ENCODE peak calls at places on chromosome 3, in five cellular contexts. G is IMR-90, C is ovary, Y is heart left ventricle, J is stomach. D is an unnamed sample.

GRCh38 chr3:191727338-191727737 is 266.4 kb downstream of the PYDC2 start:
- DNase-seq in J (no peak), Y (no peak), G (no peak), C (no peak), D (no peak)

GRCh38 chr3:184157206-184157605 is 2.0 kb downstream of the DVL3 start:
- DNase-seq in Y (no peak), C (no peak), J (no peak), G (no peak), D (no peak)

GRCh38 chr3:141367038-141367730 is 1.1 kb upstream of the ZBTB38 start:
- DNase-seq in G (peak; percentile 100), Y (no peak), J (no peak), C (peak; percentile 44), D (peak; percentile 85)

GRCh38 chr3:141663993-141664392 is 74.1 kb upstream of the RNF7 start:
- DNase-seq in J (no peak), Y (no peak), G (peak; percentile 48), C (peak; percentile 73), D (no peak)

GRCh38 chr3:46624976-46625490 is 12.7 kb downstream of the FAM240A start:
- DNase-seq in C (no peak), J (no peak), G (no peak), Y (no peak), D (no peak)

GRCh38 chr3:27730774-27731659 is 8.9 kb upstream of the EOMES start:
- DNase-seq in Y (no peak), J (no peak), C (no peak), G (no peak), D (no peak)

GRCh38 chr3:176090727-176091126 is 1106.6 kb downstream of the TBL1XR1 start:
- DNase-seq in Y (no peak), C (no peak), G (no peak), J (no peak), D (no peak)

GRCh38 chr3:116005404-116005803 is 382.1 kb downstream of the GAP43 start:
- DNase-seq in G (peak; percentile 98), J (no peak), Y (peak; percentile 40), C (peak; percentile 7), D (no peak)

GRCh38 chr3:16104161-16104560 is 70.3 kb upstream of the GALNT15 start:
- DNase-seq in C (no peak), J (no peak), Y (no peak), G (peak; percentile 34), D (no peak)

GRCh38 chr3:188834349-188834748 is 337.4 kb upstream of the TPRG1 start:
- DNase-seq in J (no peak), G (no peak), C (no peak), Y (no peak), D (no peak)

GRCh38 chr3:112056451-112056929 is 22.0 kb downstream of the TMPRSS7 start:
- DNase-seq in Y (no peak), C (no peak), G (peak; percentile 92), J (peak; percentile 50), D (no peak)

GRCh38 chr3:139978966-139979365 is 44.0 kb downstream of the CLSTN2 start:
- DNase-seq in J (no peak), Y (no peak), G (no peak), C (no peak), D (no peak)

GRCh38 chr3:51332156-51332555 is 52.9 kb upstream of the MANF start:
- DNase-seq in G (no peak), C (no peak), Y (no peak), J (no peak), D (no peak)

GRCh38 chr3:24650839-24651238 is 156.2 kb upstream of the THRB start:
- DNase-seq in G (no peak), C (no peak), J (no peak), Y (no peak), D (no peak)

GRCh38 chr3:87553058-87553457 is 276.7 kb upstream of the POU1F1 start:
- DNase-seq in Y (no peak), C (no peak), J (no peak), G (no peak), D (no peak)

GRCh38 chr3:66386925-66387650 is 113.7 kb downstream of the LRIG1 start:
- DNase-seq in J (no peak), Y (no peak), G (peak; percentile 53), C (no peak), D (no peak)

GRCh38 chr3:159838936-159839335 is 149.7 kb upstream of the IL12A start:
- DNase-seq in G (no peak), J (no peak), Y (no peak), C (no peak), D (no peak)

GRCh38 chr3:23036728-23037127 is 166.4 kb upstream of the UBE2E2 start:
- DNase-seq in G (no peak), J (no peak), Y (no peak), C (no peak), D (no peak)

GRCh38 chr3:138060792-138061191 is 50.8 kb downstream of the CLDN18 start:
- DNase-seq in Y (no peak), C (no peak), G (no peak), J (no peak), D (no peak)

GRCh38 chr3:114121996-114122709 is 56.7 kb downstream of the DRD3 start:
- DNase-seq in C (no peak), J (no peak), Y (no peak), G (peak; percentile 68), D (no peak)

GRCh38 chr3:16486951-16487480 is 26.5 kb downstream of the RFTN1 start:
- DNase-seq in J (no peak), Y (no peak), C (no peak), G (no peak), D (no peak)

GRCh38 chr3:52004158-52004787 is 8.6 kb upstream of the RPL29 start:
- DNase-seq in G (peak; percentile 48), J (no peak), C (no peak), Y (peak; percentile 80), D (peak; percentile 58)

GRCh38 chr3:100175637-100176250 is 61.4 kb upstream of the FILIP1L start:
- DNase-seq in G (no peak), Y (no peak), J (no peak), C (no peak), D (no peak)

GRCh38 chr3:123104550-123104949 is 37.7 kb downstream of the PDIA5 start:
- DNase-seq in C (no peak), G (peak; percentile 86), J (no peak), Y (no peak), D (no peak)

GRCh38 chr3:171744055-171744741 is 66.1 kb downstream of the PLD1 start:
- DNase-seq in C (no peak), Y (no peak), J (no peak), G (no peak), D (no peak)

GRCh38 chr3:172832983-172833382 is 82.5 kb downstream of the ECT2 start:
- DNase-seq in J (no peak), G (no peak), C (no peak), Y (no peak), D (no peak)

GRCh38 chr3:105752791-105753415 is 115.9 kb downstream of the CBLB start:
- DNase-seq in G (no peak), Y (no peak), J (no peak), C (no peak), D (no peak)

GRCh38 chr3:9175421-9175820 is 74.0 kb downstream of the SRGAP3 start:
- DNase-seq in C (no peak), J (peak; percentile 66), Y (no peak), G (no peak), D (no peak)

GRCh38 chr3:11507719-11508118 is 136.0 kb downstream of the VGLL4 start:
- DNase-seq in C (no peak), J (no peak), G (peak; percentile 59), Y (no peak), D (no peak)

GRCh38 chr3:82080261-82080660 is 318.8 kb upstream of the GBE1 start:
- DNase-seq in J (no peak), C (no peak), Y (no peak), G (no peak), D (no peak)

GRCh38 chr3:186097663-186098451 is 11.0 kb downstream of the ETV5 start:
- DNase-seq in Y (peak; percentile 75), G (peak; percentile 78), C (peak; percentile 21), J (peak; percentile 77), D (no peak)

DNA sequence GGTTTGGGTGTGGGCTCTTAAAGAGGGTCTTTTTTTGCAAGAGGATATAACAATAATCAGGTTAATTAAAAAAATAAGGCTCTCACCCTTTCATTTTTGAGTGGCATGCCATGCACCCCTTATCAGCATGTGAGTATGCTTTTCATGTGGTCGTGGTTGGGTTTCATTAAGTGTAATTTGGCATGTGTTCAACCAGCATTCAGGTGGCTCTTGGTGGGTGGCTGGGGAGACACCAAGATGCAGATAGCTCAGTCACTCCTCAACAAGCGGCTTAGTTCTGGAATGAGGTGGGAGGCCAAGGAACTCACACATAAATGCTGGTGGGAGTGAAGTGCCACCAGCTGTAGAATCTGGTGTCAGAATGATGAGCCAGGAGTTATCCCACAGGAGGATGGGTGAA is 66.8 kb downstream of the FLNB start:
- DNase-seq in J (no peak), Y (no peak), C (no peak), G (no peak), D (no peak)
- H3K36me3 ChIP-seq in J (peaks cover 32% of the 10 kb centered on the region), Y (peaks cover 32% of the 10 kb centered on the region), C (no peaks in the 10 kb centered on the region), G (peaks cover 15% of the 10 kb centered on the region), D (no peaks in the 10 kb centered on the region)

GRCh38 chr3:63981980-63982379 is 41.3 kb downstream of the PSMD6 start:
- DNase-seq in C (no peak), J (no peak), G (no peak), Y (no peak), D (no peak)
- H3K27ac ChIP-seq in C (no peak overlapping the region), J (no peak overlapping the region), G (no peak overlapping the region), Y (no peak overlapping the region), D (no peak overlapping the region)

DNA sequence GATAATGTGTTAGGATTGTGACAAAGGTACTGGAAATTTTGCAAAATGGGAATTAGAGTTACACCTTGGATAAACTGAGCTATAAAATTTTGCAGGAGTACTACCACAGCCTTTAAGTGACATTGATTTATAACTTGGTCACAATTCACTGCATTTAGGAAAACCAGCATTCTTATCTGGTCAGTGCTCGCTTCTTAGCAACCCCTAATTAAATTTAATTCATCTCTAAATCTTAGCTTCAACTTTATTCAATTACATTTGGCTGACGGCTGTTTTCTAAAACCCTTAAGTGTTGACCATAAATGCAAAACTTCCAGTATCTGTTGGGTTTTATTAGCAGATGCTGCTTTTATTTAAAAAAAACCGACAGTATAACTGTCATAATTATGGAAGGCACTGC is 31.3 kb downstream of the TFRC start:
- DNase-seq in C (no peak), G (no peak), Y (no peak), J (no peak), D (no peak)
- TF ChIP-seq POLR2A in C (no peak), G (no peak), Y (no peak), J (no peak), D (no peak)

DNA sequence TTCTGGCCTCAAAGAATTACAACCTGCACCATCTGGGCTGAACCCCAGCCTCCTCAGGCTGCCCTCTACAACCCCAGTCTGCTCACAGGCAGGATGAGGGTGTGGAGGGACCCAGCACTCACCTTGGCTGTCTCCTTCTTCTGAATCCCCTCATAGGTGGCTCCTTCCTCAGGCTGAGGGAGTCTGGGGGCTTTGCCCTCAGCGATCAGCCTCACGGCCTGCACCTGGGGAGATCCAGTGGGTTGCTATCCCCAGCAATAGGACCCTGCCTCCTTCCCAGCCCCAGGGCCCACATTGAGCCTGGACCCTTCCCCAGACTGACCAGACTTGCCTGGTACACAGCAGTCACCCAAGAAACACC is 25.1 kb downstream of the ALDH1L1 start:
- DNase-seq in C (no peak), J (no peak), Y (no peak), G (no peak), D (no peak)
- H3K36me3 ChIP-seq in C (no peaks in the 10 kb centered on the region), J (no peaks in the 10 kb centered on the region), Y (no peaks in the 10 kb centered on the region), G (no peaks in the 10 kb centered on the region), D (peaks cover 29% of the 10 kb centered on the region)